ENCODE peak calls at places on chromosomes 7 and 10, in five cellular contexts. D is vagina, J is stomach, W is H1, R is heart left ventricle. S is an unnamed sample. For H3K27me3, the result is how much of the 10 kb centered on the place peaks cover.

GRCh38 chr10:71433983-71434744 is 37.4 kb downstream of the CDH23 start:
- DNase-seq in D (peak), J (peak), W (peak), R (no peak), S (no peak)

GRCh38 chr10:88865281-88865876 is 13.7 kb upstream of the ANKRD22 start:
- DNase-seq in D (no peak), J (no peak), W (no peak), R (no peak), S (no peak)

GRCh38 chr10:97539523-97540200 is 32.9 kb upstream of the ANKRD2 start:
- DNase-seq in D (no peak), J (no peak), W (peak), R (no peak), S (no peak)

GRCh38 chr7:135210818-135211178 is 528 bp downstream of the WDR91 start:
- DNase-seq in D (no peak), J (no peak), W (no peak), R (no peak), S (no peak)

GRCh38 chr7:98165827-98166667 is 45.2 kb upstream of the BHLHA15 start:
- DNase-seq in D (no peak), J (peak), W (peak), R (peak), S (no peak)

GRCh38 chr7:8161398-8161828 is 100.6 kb downstream of the ICA1 start:
- DNase-seq in D (no peak), J (no peak), W (no peak), R (no peak), S (no peak)

GRCh38 chr7:2577914-2578680 is 19.3 kb downstream of the IQCE start:
- DNase-seq in D (no peak), J (no peak), W (no peak), R (no peak), S (no peak)

GRCh38 chr10:101595591-101596433 is 7.7 kb downstream of the DPCD start:
- DNase-seq in D (no peak), J (no peak), W (no peak), R (no peak), S (no peak)

GRCh38 chr7:17706734-17707133 is 233.6 kb downstream of the SNX13 start:
- DNase-seq in D (no peak), J (peak), W (peak), R (no peak), S (peak)

GRCh38 chr7:92831716-92832622 is 4.4 kb downstream of the CDK6 start:
- DNase-seq in D (no peak), J (no peak), W (no peak), R (no peak), S (no peak)

GRCh38 chr10:89904755-89905154 is 203.4 kb downstream of the KIF20B start:
- DNase-seq in D (no peak), J (no peak), W (no peak), R (no peak), S (no peak)

GRCh38 chr10:88687853-88688467 is 18.1 kb upstream of the LIPK start:
- DNase-seq in D (no peak), J (no peak), W (no peak), R (no peak), S (no peak)

GRCh38 chr7:157028528-157028903 is 18.1 kb upstream of the MNX1 start:
- DNase-seq in D (no peak), J (no peak), W (peak), R (no peak), S (no peak)
- H3K27me3 ChIP-seq in D (under half), J (under half), W (under half), R (under half), S (half or more)

GRCh38 chr7:149003018-149003417 is 25.3 kb downstream of the PDIA4 start:
- DNase-seq in D (no peak), J (no peak), W (no peak), R (no peak), S (no peak)
- TF ChIP-seq POLR2A in D (no peak), J (no peak), W (no peak), R (no peak), S (no peak)

GRCh38 chr7:73342645-73343044 is 14.7 kb downstream of the FKBP6 start:
- DNase-seq in D (no peak), J (peak), W (no peak), R (no peak), S (peak)
- TF ChIP-seq CTCF in D (no peak), J (peak), W (peak), R (peak), S (peak)

GRCh38 chr10:58299580-58299979 is 30.6 kb downstream of the CISD1 start:
- DNase-seq in D (no peak), J (peak), W (peak), R (no peak), S (peak)
- H3K27me3 ChIP-seq in D (under half), J (under half), W (under half), R (under half), S (under half)

GRCh38 chr7:129948877-129949291 is 3.9 kb downstream of the UBE2H start:
- DNase-seq in D (no peak), J (peak), W (peak), R (peak), S (peak)
- TF ChIP-seq POLR2A in D (no peak), J (no peak), W (peak), R (peak), S (no peak)

DNA sequence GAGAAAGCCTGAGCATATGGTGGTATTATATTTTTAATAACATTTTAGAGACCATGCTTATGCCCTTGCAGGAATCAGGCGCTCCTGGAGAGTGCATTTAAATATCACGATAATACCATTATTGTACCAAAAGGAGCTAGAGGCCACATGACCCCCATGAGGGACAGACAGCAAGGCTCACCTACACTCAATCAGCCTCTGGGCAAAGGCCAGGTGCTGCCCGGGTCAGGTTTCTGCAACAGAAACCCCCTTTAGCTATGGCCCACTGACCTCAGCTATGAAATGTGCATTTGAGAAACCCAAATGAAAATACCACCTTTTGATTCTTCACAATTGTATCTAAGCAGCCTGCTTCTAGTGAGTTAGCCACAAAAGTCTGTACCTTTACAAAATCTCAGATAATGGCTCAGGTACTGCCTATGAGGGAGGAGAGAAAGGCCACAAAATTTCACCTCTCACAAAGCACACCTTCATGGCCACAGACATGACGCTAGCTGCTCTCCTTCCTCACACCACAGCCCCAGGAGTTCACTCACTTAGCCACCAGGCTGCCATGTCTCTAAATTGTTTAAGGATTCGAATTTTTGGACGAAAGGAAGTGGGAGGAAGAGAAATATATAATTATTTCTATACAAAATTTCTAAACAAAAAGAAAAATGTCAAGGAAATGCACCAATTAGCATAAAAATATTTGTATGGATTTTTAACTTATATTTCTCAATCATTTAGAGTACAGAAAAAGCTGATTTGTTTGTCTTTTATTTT is 79.9 kb downstream of the GLI3 start:
- DNase-seq in D (no peak), J (no peak), W (no peak), R (no peak), S (no peak)
- TF ChIP-seq CTCF in D (no peak), J (no peak), W (no peak), R (no peak), S (no peak)

S was measured in tibial nerve.